ENCODE peak calls at places on chromosomes 2 and 18, in ten cellular contexts. H is T-helper 2 cell; P is HS-5; I is PC-9; Y is kidney epithelial cell; T is heart right ventricle; A is activated CD8-positive, alpha-beta memory T cell treated with anti-CD3 and anti-CD28 coated beads, Interleukin-2, amount 50 U/mL, for 4 hours; C is activated CD4-positive, alpha-beta T cell treated with anti-CD3 and anti-CD28 coated beads, Interleukin-2, amount 10 ng/mL, durations not matched to agents 7 days and 5 days; X is Karpas-422; S is SHP77. V is an unnamed sample.

GRCh38 chr2:211070547-211070946 is 514.1 kb downstream of the CPS1 start:
- DNase-seq in H (no peak), P (no peak), I (no peak), Y (no peak), T (no peak), A (no peak), C (no peak), X (no peak), S (no peak), V (no peak)

GRCh38 chr2:44546469-44547127 is 184.9 kb downstream of the CAMKMT start:
- DNase-seq in H (no peak), P (no peak), I (no peak), Y (no peak), T (no peak), A (no peak), C (no peak), X (no peak), S (no peak), V (no peak)

GRCh38 chr2:209960676-209961630 is 41.5 kb upstream of the RPE start:
- DNase-seq in H (peak), P (peak), I (no peak), Y (no peak), T (no peak), A (peak), C (peak), X (peak), S (peak), V (no peak)

GRCh38 chr18:8081267-8081666 is 514.2 kb downstream of the PTPRM start:
- DNase-seq in H (no peak), P (no peak), I (no peak), Y (no peak), T (no peak), A (no peak), C (no peak), X (no peak), S (no peak), V (no peak)

GRCh38 chr2:199704358-199705238 is 146.4 kb downstream of the FTCDNL1 start:
- DNase-seq in H (no peak), P (peak), I (no peak), Y (no peak), T (no peak), A (no peak), C (peak), X (peak), S (peak), V (no peak)

GRCh38 chr2:15763106-15763821 is 171.6 kb downstream of the DDX1 start:
- DNase-seq in H (no peak), P (no peak), I (no peak), Y (no peak), T (no peak), A (no peak), C (no peak), X (no peak), S (no peak), V (no peak)

GRCh38 chr2:200172944-200173481 is 133.5 kb upstream of the SPATS2L start:
- DNase-seq in H (no peak), P (no peak), I (no peak), Y (no peak), T (no peak), A (no peak), C (no peak), X (no peak), S (no peak), V (no peak)

GRCh38 chr2:25897500-25897899 is 19.2 kb upstream of the ASXL2 start:
- DNase-seq in H (no peak), P (no peak), I (no peak), Y (no peak), T (no peak), A (no peak), C (no peak), X (peak), S (no peak), V (no peak)

GRCh38 chr2:189658281-189658680 is 3.0 kb upstream of the ASNSD1 start:
- DNase-seq in H (no peak), P (no peak), I (no peak), Y (no peak), T (no peak), A (no peak), C (peak), X (no peak), S (no peak), V (peak)

GRCh38 chr2:15073639-15074038 is 441.1 kb downstream of the LRATD1 start:
- DNase-seq in H (no peak), P (no peak), I (no peak), Y (no peak), T (no peak), A (no peak), C (no peak), X (no peak), S (no peak), V (no peak)

GRCh38 chr2:162475661-162476060 is 131.7 kb downstream of the GCA start:
- DNase-seq in H (no peak), P (no peak), I (no peak), Y (no peak), T (no peak), A (no peak), C (no peak), X (no peak), S (peak), V (no peak)

GRCh38 chr2:148888003-148888501 is 13.0 kb downstream of the KIF5C start:
- DNase-seq in H (peak), P (no peak), I (no peak), Y (no peak), T (no peak), A (no peak), C (no peak), X (no peak), S (no peak), V (peak)

GRCh38 chr18:48928787-48929186 is 22.0 kb downstream of the SMAD7 start:
- DNase-seq in H (peak), P (no peak), I (no peak), Y (no peak), T (peak), A (peak), C (peak), X (peak), S (peak), V (peak)

GRCh38 chr2:162184796-162185195 is 32.7 kb upstream of the GCG start:
- DNase-seq in H (no peak), P (no peak), I (no peak), Y (no peak), T (no peak), A (no peak), C (no peak), X (no peak), S (no peak), V (no peak)

GRCh38 chr2:12151716-12152115 is 405.3 kb downstream of the LPIN1 start:
- DNase-seq in H (no peak), P (no peak), I (no peak), Y (no peak), T (no peak), A (no peak), C (no peak), X (no peak), S (no peak), V (no peak)

GRCh38 chr2:233981574-233982420 is 64.6 kb downstream of the TRPM8 start:
- DNase-seq in H (no peak), P (no peak), I (no peak), Y (peak), T (no peak), A (no peak), C (no peak), X (no peak), S (no peak), V (no peak)

GRCh38 chr2:24512404-24512803 is 21.4 kb downstream of the NCOA1 start:
- DNase-seq in H (no peak), P (no peak), I (no peak), Y (no peak), T (no peak), A (no peak), C (no peak), X (peak), S (no peak), V (no peak)

GRCh38 chr2:119387381-119388129 is 20.8 kb downstream of the DBI start:
- DNase-seq in H (no peak), P (no peak), I (peak), Y (peak), T (peak), A (peak), C (no peak), X (no peak), S (no peak), V (peak)

GRCh38 chr2:29071032-29071975 is 3.0 kb downstream of the PCARE start:
- DNase-seq in H (no peak), P (no peak), I (peak), Y (no peak), T (no peak), A (no peak), C (no peak), X (no peak), S (no peak), V (no peak)

GRCh38 chr2:239387811-239388210 is 13.0 kb downstream of the HDAC4 start:
- DNase-seq in H (no peak), P (no peak), I (no peak), Y (no peak), T (no peak), A (no peak), C (no peak), X (no peak), S (no peak), V (no peak)

GRCh38 chr2:124988794-124989193 is 963.7 kb downstream of the CNTNAP5 start:
- DNase-seq in H (no peak), P (no peak), I (no peak), Y (no peak), T (no peak), A (no peak), C (no peak), X (peak), S (no peak), V (no peak)

GRCh38 chr2:172408143-172408766 is 19.1 kb upstream of the ITGA6 start:
- DNase-seq in H (no peak), P (no peak), I (peak), Y (no peak), T (no peak), A (no peak), C (no peak), X (no peak), S (peak), V (no peak)

GRCh38 chr2:64866797-64867196 is 122.4 kb upstream of the SLC1A4 start:
- DNase-seq in H (no peak), P (peak), I (peak), Y (peak), T (peak), A (no peak), C (no peak), X (no peak), S (no peak), V (no peak)

GRCh38 chr2:169512525-169512924 is 3.0 kb downstream of the KLHL41 start:
- DNase-seq in H (no peak), P (no peak), I (no peak), Y (no peak), T (no peak), A (no peak), C (no peak), X (no peak), S (no peak), V (no peak)

GRCh38 chr18:6159426-6159825 is 255.3 kb downstream of the L3MBTL4 start:
- DNase-seq in H (no peak), P (no peak), I (no peak), Y (no peak), T (no peak), A (no peak), C (no peak), X (no peak), S (no peak), V (no peak)

V was measured in naive thymus-derived CD4-positive, alpha-beta T cell.